ENCODE peak calls at places on chromosome 17, in eight cellular contexts. K, L, M, J, N, P, G and H are unnamed samples.

GRCh38 chr17:31404028-31404949 is 12.8 kb downstream of the RAB11FIP4 start:
- DNase-seq in K (no peak), L (no peak), M (no peak), J (no peak), N (no peak), P (no peak), G (no peak), H (no peak)

GRCh38 chr17:68963958-68964357 is 8.8 kb upstream of the ABCA8 start:
- DNase-seq in K (no peak), L (no peak), M (no peak), J (no peak), N (no peak), P (no peak), G (peak; percentile 35), H (no peak)

GRCh38 chr17:67245694-67246397 is 850 bp upstream of the HELZ start:
- DNase-seq in K (peak; percentile 41), L (peak; percentile 72), M (peak; percentile 46), J (no peak), N (peak; percentile 11), P (peak; percentile 33), G (no peak), H (no peak)

GRCh38 chr17:43766413-43767052 is 7.9 kb upstream of the SOST start:
- DNase-seq in K (no peak), L (peak; percentile 64), M (peak; percentile 71), J (peak; percentile 20), N (peak; percentile 39), P (no peak), G (peak; percentile 57), H (no peak)

GRCh38 chr17:79960788-79961522 is 74.7 kb downstream of the TBC1D16 start:
- DNase-seq in K (no peak), L (no peak), M (no peak), J (no peak), N (no peak), P (no peak), G (no peak), H (no peak)

GRCh38 chr17:47700471-47701449 is 6.8 kb downstream of the TBKBP1 start:
- DNase-seq in K (no peak), L (no peak), M (no peak), J (no peak), N (no peak), P (no peak), G (no peak), H (no peak)

GRCh38 chr17:78862073-78863023 is 21.7 kb upstream of the USP36 start:
- DNase-seq in K (peak; percentile 87), L (peak; percentile 68), M (peak; percentile 76), J (peak; percentile 99), N (peak; percentile 73), P (peak; percentile 75), G (peak; percentile 97), H (peak; percentile 90)

GRCh38 chr17:80381416-80381923 is 33.5 kb upstream of the ENDOV start:
- DNase-seq in K (no peak), L (no peak), M (no peak), J (no peak), N (no peak), P (no peak), G (no peak), H (no peak)

GRCh38 chr17:7192271-7192937 is 13.2 kb upstream of the ASGR1 start:
- DNase-seq in K (no peak), L (no peak), M (no peak), J (no peak), N (no peak), P (no peak), G (no peak), H (no peak)

GRCh38 chr17:80113033-80113484 is 11.7 kb downstream of the GAA start:
- DNase-seq in K (no peak), L (peak; percentile 43), M (peak; percentile 23), J (no peak), N (no peak), P (no peak), G (no peak), H (no peak)

GRCh38 chr17:67050066-67050465 is 5.7 kb downstream of the CACNG1 start:
- DNase-seq in K (no peak), L (no peak), M (no peak), J (no peak), N (no peak), P (no peak), G (no peak), H (no peak)

GRCh38 chr17:16027708-16028584 is 28.3 kb downstream of the TTC19 start:
- DNase-seq in K (peak; percentile 46), L (peak; percentile 37), M (no peak), J (peak; percentile 93), N (no peak), P (no peak), G (peak; percentile 93), H (peak; percentile 76)
- H3K4me3 ChIP-seq in K (no peak overlapping the region), L (no peak overlapping the region), M (no peak overlapping the region), J (no peak overlapping the region), N (no peak overlapping the region), P (no peak overlapping the region), G (no peak overlapping the region), H (no peak overlapping the region)

GRCh38 chr17:18904482-18904881 is 46.6 kb downstream of the PRPSAP2 start:
- DNase-seq in K (no peak), L (no peak), M (no peak), J (no peak), N (no peak), P (no peak), G (no peak), H (no peak)
- TF ChIP-seq CTCF in K (no peak), L (no peak), M (no peak), J (no peak), N (no peak), P (no peak), G (no peak), H (no peak)

GRCh38 chr17:75475851-75476250 is 19.4 kb downstream of the TMEM94 start:
- DNase-seq in K (no peak), L (no peak), M (no peak), J (no peak), N (peak; percentile 84), P (no peak), G (peak; percentile 9), H (no peak)
- H3K4me3 ChIP-seq in K (no peak overlapping the region), L (no peak overlapping the region), M (no peak overlapping the region), J (no peak overlapping the region), N (peak overlapping the region; percentile 31), P (no peak overlapping the region), G (no peak overlapping the region), H (no peak overlapping the region)

GRCh38 chr17:73586153-73586906 is 57.9 kb downstream of the SDK2 start:
- DNase-seq in K (no peak), L (no peak), M (no peak), J (no peak), N (no peak), P (no peak), G (no peak), H (no peak)

GRCh38 chr17:73588291-73589095 is 55.8 kb downstream of the SDK2 start:
- DNase-seq in K (no peak), L (no peak), M (no peak), J (no peak), N (no peak), P (no peak), G (no peak), H (no peak)

GRCh38 chr17:73584987-73585386 is 59.3 kb downstream of the SDK2 start:
- DNase-seq in K (no peak), L (no peak), M (no peak), J (no peak), N (no peak), P (no peak), G (no peak), H (no peak)

GRCh38 chr17:73585583-73585982 is 58.7 kb downstream of the SDK2 start:
- DNase-seq in K (no peak), L (no peak), M (no peak), J (no peak), N (no peak), P (no peak), G (no peak), H (no peak)

DNA sequence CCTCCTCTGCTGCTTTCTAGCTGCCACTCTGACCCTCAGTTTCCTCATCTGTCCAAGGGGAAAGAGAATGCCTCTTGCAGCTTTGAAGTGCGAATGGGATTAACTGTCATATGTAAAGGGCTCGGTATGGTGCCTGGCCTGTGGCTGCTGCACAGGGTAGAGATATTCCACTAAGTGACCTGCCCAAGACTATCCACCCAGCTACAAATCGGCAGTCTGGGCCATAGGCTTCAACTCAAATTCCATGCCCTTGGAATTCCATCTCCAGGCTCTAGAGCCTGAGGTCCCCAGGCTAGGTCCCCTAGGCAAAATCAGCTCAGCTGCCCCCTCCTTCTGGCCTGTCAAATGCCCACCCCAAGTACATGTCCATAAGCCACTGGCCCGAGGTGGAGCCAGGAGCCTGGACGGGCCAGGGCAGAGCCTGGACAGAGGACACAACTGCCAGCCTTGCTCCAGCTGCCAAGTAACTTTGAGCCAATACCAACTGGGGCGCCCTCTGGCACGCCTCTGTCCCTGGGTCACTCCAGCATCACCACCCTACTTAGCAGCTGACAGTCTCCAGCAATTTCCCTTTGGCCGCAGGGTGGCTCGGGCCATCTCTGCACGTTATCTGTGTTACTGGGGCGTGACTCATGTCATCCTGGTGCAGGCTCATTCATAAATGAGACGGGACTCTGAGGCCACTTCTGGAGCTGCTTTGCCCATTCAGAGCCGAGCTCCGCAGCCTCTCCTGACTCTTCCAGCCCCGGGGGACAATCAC is 57.1 kb downstream of the SDK2 start:
- DNase-seq in K (no peak), L (peak; percentile 50), M (no peak), J (no peak), N (peak; percentile 60), P (no peak), G (no peak), H (no peak)
- TF ChIP-seq CTCF in K (peak; percentile 19), L (peak; percentile 34), M (no peak), J (no peak), N (no peak), P (no peak), G (no peak), H (no peak)

GRCh38 chr17:77566151-77566550 is 392.4 kb upstream of the TNRC6C start:
- DNase-seq in K (no peak), L (no peak), M (no peak), J (no peak), N (no peak), P (no peak), G (no peak), H (no peak)

GRCh38 chr17:77566566-77566965 is 391.9 kb upstream of the TNRC6C start:
- DNase-seq in K (no peak), L (no peak), M (no peak), J (no peak), N (no peak), P (no peak), G (no peak), H (no peak)

GRCh38 chr17:77565166-77565565 is 393.3 kb upstream of the TNRC6C start:
- DNase-seq in K (no peak), L (no peak), M (no peak), J (no peak), N (no peak), P (no peak), G (no peak), H (no peak)

GRCh38 chr17:77563439-77564102 is 394.9 kb upstream of the TNRC6C start:
- DNase-seq in K (no peak), L (no peak), M (no peak), J (no peak), N (no peak), P (no peak), G (no peak), H (no peak)

GRCh38 chr17:77564278-77564920 is 394.1 kb upstream of the TNRC6C start:
- DNase-seq in K (no peak), L (no peak), M (no peak), J (no peak), N (no peak), P (no peak), G (no peak), H (no peak)
- H3K4me3 ChIP-seq in K (no peak overlapping the region), L (no peak overlapping the region), M (no peak overlapping the region), J (no peak overlapping the region), N (no peak overlapping the region), P (no peak overlapping the region), G (no peak overlapping the region), H (no peak overlapping the region)